ENCODE peak calls at places on chromosomes 4 and X, in seven cellular contexts. A is activated B cell treated with CpG ODN at 0.5 μM for 24 hours; R is fibroblast of the conjunctiva; K is stomach; V is activated T-cell treated with anti-CD3 and anti-CD28 coated beads, Interleukin-2, amount 50 U/mL, for 24 hours; J is fibroblast of the aortic adventitia; Q is T-helper 1 cell. Y is an unnamed sample.

GRCh38 chr4:131635191-131635590 is 1513.9 kb upstream of the PCDH10 start:
- DNase-seq in Q (no peak), A (no peak), J (no peak), V (no peak), K (no peak), R (no peak), Y (no peak)

GRCh38 chrX:72009731-72010130 is 99.1 kb downstream of the NHSL2 start:
- DNase-seq in R (no peak), K (no peak), J (no peak), V (no peak), A (no peak), Q (no peak), Y (no peak)

GRCh38 chr4:177292171-177292570 is 17.5 kb upstream of the NEIL3 start:
- DNase-seq in Q (no peak), R (no peak), V (no peak), K (no peak), A (no peak), J (no peak), Y (no peak)

GRCh38 chrX:134186362-134187121 is 50.4 kb upstream of the CCDC160 start:
- DNase-seq in K (no peak), A (no peak), Q (peak; percentile 15), R (no peak), V (peak; percentile 40), J (no peak), Y (no peak)

GRCh38 chr4:183098080-183098722 is 856 bp upstream of the WWC2 start:
- DNase-seq in R (no peak), Q (peak; percentile 18), J (peak; percentile 40), V (peak; percentile 47), K (peak; percentile 56), A (peak; percentile 24), Y (peak; percentile 95)

GRCh38 chr4:142845293-142846070 is 619 bp downstream of the INPP4B start:
- DNase-seq in J (no peak), Q (peak; percentile 10), V (peak; percentile 47), A (no peak), K (peak; percentile 27), R (no peak), Y (no peak)

GRCh38 chr4:3302164-3302785 is 9.5 kb downstream of the RGS12 start:
- DNase-seq in R (no peak), V (peak; percentile 77), J (no peak), A (peak; percentile 32), K (peak; percentile 48), Q (peak; percentile 67), Y (no peak)

GRCh38 chrX:72110051-72110926 is 21.4 kb downstream of the RTL5 start:
- DNase-seq in K (no peak), A (no peak), R (no peak), V (no peak), J (no peak), Q (no peak), Y (no peak)

GRCh38 chr4:169582706-169583105 is 29.7 kb downstream of the NEK1 start:
- DNase-seq in V (no peak), A (no peak), J (peak; percentile 13), Q (no peak), R (no peak), K (no peak), Y (no peak)

Y was measured in upper lobe of left lung.